ENCODE peak calls at places on chromosomes 13 and 19, in six cellular contexts. B, H, Z, E, N and X are unnamed samples. For H3K27me3, the result is how much of the 10 kb centered on the place peaks cover.

GRCh38 chr13:53844747-53845146 is 816.1 kb downstream of the OLFM4 start:
- DNase-seq in Z (no peak), N (no peak), E (no peak), H (no peak), B (no peak), X (no peak)

GRCh38 chr13:64305246-64305645 is 2889.6 kb upstream of the PCDH20 start:
- DNase-seq in Z (no peak), H (no peak), E (no peak), N (no peak), B (no peak), X (no peak)

GRCh38 chr13:66689628-66690027 is 540.5 kb downstream of the PCDH9 start:
- DNase-seq in Z (no peak), N (peak), H (no peak), B (no peak), E (no peak), X (no peak)

GRCh38 chr13:95207769-95208366 is 93.4 kb downstream of the ABCC4 start:
- DNase-seq in H (no peak), E (no peak), N (no peak), B (no peak), Z (no peak), X (no peak)

GRCh38 chr19:6012416-6013170 is 34.7 kb upstream of the RANBP3 start:
- DNase-seq in B (no peak), E (peak), Z (no peak), N (no peak), H (no peak), X (no peak)

GRCh38 chr13:21945195-21945594 is 274.3 kb downstream of the FGF9 start:
- DNase-seq in N (no peak), E (no peak), B (no peak), Z (no peak), H (no peak), X (no peak)

GRCh38 chr13:48154671-48155070 is 59.8 kb upstream of the MED4 start:
- DNase-seq in N (no peak), Z (no peak), H (no peak), B (no peak), E (no peak), X (no peak)

GRCh38 chr13:64770743-64771142 is 2459.4 kb downstream of the PCDH9 start:
- DNase-seq in Z (no peak), H (no peak), N (no peak), E (no peak), B (no peak), X (no peak)

GRCh38 chr13:86714495-86714894 is 915.3 kb upstream of the SLITRK6 start:
- DNase-seq in N (no peak), Z (no peak), E (no peak), H (no peak), B (no peak), X (no peak)

GRCh38 chr13:59477011-59477410 is 686.7 kb downstream of the DIAPH3 start:
- DNase-seq in B (no peak), N (no peak), H (no peak), E (no peak), Z (no peak), X (no peak)

GRCh38 chr13:20525144-20525600 is 485 bp downstream of the CRYL1 start:
- DNase-seq in H (peak), Z (no peak), B (no peak), N (peak), E (peak), X (peak)

DNA sequence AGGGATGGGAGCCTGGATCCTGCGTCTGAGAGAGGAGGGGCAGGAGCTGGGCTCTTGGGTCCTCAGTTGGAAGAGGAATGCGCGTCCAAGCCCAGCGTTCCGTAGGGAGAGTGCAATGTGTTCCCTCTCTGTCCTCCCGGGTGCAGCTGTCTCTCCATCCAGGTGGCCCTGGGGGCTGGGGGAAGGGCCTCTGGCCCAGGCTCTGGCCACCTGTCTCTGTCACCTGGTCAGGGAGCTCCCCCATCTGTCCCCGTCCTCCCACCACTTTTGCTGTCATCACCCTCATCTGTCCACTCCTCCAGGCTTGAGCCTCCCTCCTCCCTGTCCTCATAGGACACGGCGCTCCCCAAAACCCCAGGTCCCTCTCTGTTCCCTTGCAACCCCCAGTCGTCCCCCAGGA is 3.7 kb upstream of the SBK2 start:
- DNase-seq in H (no peak), B (no peak), E (no peak), Z (no peak), N (no peak), X (no peak)
- H3K27me3 ChIP-seq in H (under half), B (under half), E (under half), Z (under half), N (under half), X (under half)

GRCh38 chr19:56403261-56403660 is 871 bp upstream of the ZNF583 start:
- DNase-seq in B (no peak), H (no peak), E (no peak), Z (no peak), N (no peak), X (no peak)
- H3K27ac ChIP-seq in B (peak), H (peak), E (peak), Z (peak), N (peak), X (peak)

DNA sequence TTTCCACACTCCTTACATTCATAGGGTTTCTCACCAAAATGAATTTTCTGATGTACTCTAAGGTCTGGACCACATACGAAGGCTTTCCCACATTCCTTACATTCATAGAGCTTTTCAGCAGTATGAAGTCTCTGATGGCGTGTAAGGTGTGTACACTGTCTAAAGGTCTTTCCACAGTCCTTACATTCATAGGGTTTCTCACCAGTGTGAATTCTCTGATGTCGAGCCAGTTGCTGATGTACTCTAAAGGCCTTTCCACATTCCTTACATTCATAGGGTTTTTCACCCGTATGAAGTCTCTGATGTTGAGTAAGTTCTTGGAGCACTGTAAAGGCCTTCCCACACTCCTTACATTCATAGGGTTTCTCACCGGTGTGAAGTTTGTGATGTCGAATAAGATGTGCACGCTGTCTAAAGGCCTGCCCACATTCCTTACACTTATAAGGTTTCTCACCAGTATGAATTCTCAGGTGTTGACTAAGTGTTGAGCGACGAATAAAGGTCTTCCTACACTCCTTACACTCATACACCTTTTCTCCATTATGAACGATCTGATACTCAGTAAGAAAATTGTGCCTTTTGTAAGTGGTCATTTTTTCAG is 38.1 kb downstream of the ZFP14 start:
- DNase-seq in N (no peak), H (no peak), Z (no peak), E (no peak), B (no peak), X (no peak)
- H3K27me3 ChIP-seq in N (under half), H (under half), Z (under half), E (under half), B (under half), X (under half)

GRCh38 chr19:10288662-10289166 is 1.0 kb upstream of the ICAM5 start:
- DNase-seq in E (no peak), B (no peak), Z (no peak), N (peak), H (no peak), X (peak)
- H3K27ac ChIP-seq in E (no peak), B (no peak), Z (no peak), N (no peak), H (no peak), X (no peak)

GRCh38 chr19:3827306-3827705 is 41.1 kb upstream of the MATK start:
- DNase-seq in N (no peak), E (no peak), H (no peak), B (no peak), Z (no peak), X (no peak)

GRCh38 chr19:3823345-3823704 is 37.1 kb upstream of the MATK start:
- DNase-seq in E (no peak), B (no peak), H (no peak), Z (no peak), N (no peak), X (no peak)

GRCh38 chr19:3825286-3825956 is 39.2 kb upstream of the MATK start:
- DNase-seq in Z (no peak), B (no peak), H (no peak), E (no peak), N (no peak), X (no peak)

GRCh38 chr19:3822683-3823344 is 36.6 kb upstream of the MATK start:
- DNase-seq in E (no peak), Z (no peak), B (no peak), N (no peak), H (no peak), X (no peak)

DNA sequence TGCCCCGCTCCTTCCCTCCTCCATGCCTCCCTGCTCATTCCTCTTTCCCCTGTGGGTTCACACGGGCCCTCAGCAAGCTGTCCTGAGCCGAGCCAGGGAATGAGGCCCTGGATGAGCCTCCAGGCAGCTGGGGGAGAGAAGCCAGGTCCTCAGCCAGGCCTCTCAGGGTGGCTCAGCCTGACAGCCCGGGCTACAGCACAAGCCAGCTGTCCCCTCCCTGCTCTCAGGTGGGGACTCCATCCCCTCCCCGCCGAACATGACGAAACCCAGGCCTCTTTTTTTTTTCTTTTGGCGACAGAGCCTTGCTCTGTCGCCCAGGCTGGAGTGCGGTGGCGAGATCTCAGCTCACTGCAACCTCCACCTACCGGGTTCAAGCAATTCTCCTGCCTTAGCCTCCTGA is 40.0 kb upstream of the MATK start:
- DNase-seq in Z (no peak), H (no peak), E (no peak), B (no peak), N (no peak), X (no peak)
- H3K27me3 ChIP-seq in Z (under half), H (under half), E (under half), B (under half), N (under half), X (under half)

GRCh38 chr19:43782689-43783231 is 2.0 kb upstream of the KCNN4 start:
- DNase-seq in B (no peak), Z (no peak), N (no peak), H (no peak), E (no peak), X (peak)
- H3K27ac ChIP-seq in B (no peak), Z (no peak), N (no peak), H (no peak), E (no peak), X (peak)

GRCh38 chr13:26390203-26390602 is 136.3 kb downstream of the CDK8 start:
- DNase-seq in B (no peak), N (no peak), E (no peak), Z (no peak), H (no peak), X (no peak)
- H3K27me3 ChIP-seq in B (under half), N (under half), E (under half), Z (under half), H (under half), X (under half)

GRCh38 chr19:34229721-34230120 is 24.6 kb upstream of the GARRE1 start:
- DNase-seq in E (no peak), N (no peak), B (no peak), Z (no peak), H (no peak), X (no peak)

GRCh38 chr19:34228762-34229161 is 25.6 kb upstream of the GARRE1 start:
- DNase-seq in N (no peak), B (no peak), E (no peak), H (no peak), Z (no peak), X (no peak)

GRCh38 chr19:34232566-34233481 is 21.5 kb upstream of the GARRE1 start:
- DNase-seq in N (peak), E (peak), Z (no peak), H (no peak), B (no peak), X (no peak)

GRCh38 chr19:34230833-34231232 is 23.5 kb upstream of the GARRE1 start:
- DNase-seq in Z (no peak), B (no peak), H (no peak), E (no peak), N (no peak), X (no peak)

DNA sequence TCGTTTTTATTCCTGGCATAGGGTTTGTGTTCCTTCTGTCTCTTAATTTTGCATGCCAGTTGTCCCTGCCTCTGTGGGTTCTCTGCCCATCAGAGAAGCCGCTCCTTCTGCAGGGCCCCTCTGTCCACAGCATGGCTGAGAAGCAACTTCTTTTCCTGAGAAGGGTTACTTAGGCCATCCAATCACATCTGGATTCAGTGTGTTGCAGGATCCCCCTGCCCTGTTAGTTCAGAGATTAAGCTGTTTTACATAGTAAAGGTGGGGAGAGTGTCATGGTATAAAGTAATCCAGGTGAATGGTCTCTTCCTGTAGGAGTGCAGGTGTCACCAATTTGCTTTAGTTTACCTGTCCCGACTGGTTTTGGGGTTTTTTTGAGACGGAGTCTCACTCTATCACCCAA is 22.9 kb upstream of the GARRE1 start:
- DNase-seq in N (no peak), Z (no peak), E (no peak), B (no peak), H (no peak), X (no peak)
- H3K27ac ChIP-seq in N (no peak), Z (peak), E (no peak), B (no peak), H (no peak), X (no peak)